ENCODE peak calls at places on chromosome 5, in eight cellular contexts. P, T, I, G, B, U, K and J are unnamed samples.

GRCh38 chr5:1547236-1547635 is 23.5 kb upstream of the LPCAT1 start:
- DNase-seq in P (no peak), T (no peak), I (no peak), G (no peak), B (no peak), U (no peak), K (no peak), J (no peak)

GRCh38 chr5:111745075-111745474 is 11.9 kb downstream of the NREP start:
- DNase-seq in P (no peak), T (no peak), I (no peak), G (no peak), B (no peak), U (no peak), K (no peak), J (no peak)

GRCh38 chr5:17340816-17341215 is 123.4 kb downstream of the BASP1 start:
- DNase-seq in P (peak), T (no peak), I (no peak), G (no peak), B (no peak), U (no peak), K (peak), J (no peak)

GRCh38 chr5:32810812-32811211 is 99.7 kb downstream of the NPR3 start:
- DNase-seq in P (no peak), T (no peak), I (no peak), G (no peak), B (no peak), U (no peak), K (peak), J (no peak)

GRCh38 chr5:137218896-137219295 is 280.2 kb downstream of the SPOCK1 start:
- DNase-seq in P (peak), T (no peak), I (no peak), G (no peak), B (no peak), U (no peak), K (no peak), J (no peak)

GRCh38 chr5:34562791-34563190 is 93.3 kb upstream of the RAI14 start:
- DNase-seq in P (no peak), T (no peak), I (no peak), G (no peak), B (no peak), U (no peak), K (no peak), J (no peak)

GRCh38 chr5:153151558-153151957 is 338.9 kb upstream of the GRIA1 start:
- DNase-seq in P (no peak), T (no peak), I (no peak), G (no peak), B (no peak), U (no peak), K (no peak), J (no peak)

GRCh38 chr5:53790026-53790425 is 229.6 kb downstream of the NDUFS4 start:
- DNase-seq in P (no peak), T (no peak), I (no peak), G (no peak), B (no peak), U (no peak), K (no peak), J (no peak)

GRCh38 chr5:168479166-168479565 is 7.1 kb upstream of the RARS1 start:
- DNase-seq in P (no peak), T (no peak), I (no peak), G (no peak), B (no peak), U (no peak), K (no peak), J (no peak)

GRCh38 chr5:90386099-90386710 is 23.4 kb downstream of the CETN3 start:
- DNase-seq in P (peak), T (no peak), I (no peak), G (no peak), B (no peak), U (peak), K (no peak), J (no peak)

GRCh38 chr5:7876867-7877266 is 7.9 kb downstream of the MTRR start:
- DNase-seq in P (peak), T (no peak), I (no peak), G (no peak), B (no peak), U (no peak), K (peak), J (no peak)

GRCh38 chr5:13354611-13355010 is 589.9 kb downstream of the DNAH5 start:
- DNase-seq in P (peak), T (no peak), I (no peak), G (no peak), B (no peak), U (peak), K (no peak), J (no peak)

GRCh38 chr5:10669983-10670382 is 91.1 kb downstream of the DAP start:
- DNase-seq in P (no peak), T (no peak), I (no peak), G (no peak), B (no peak), U (no peak), K (no peak), J (no peak)

GRCh38 chr5:127909078-127909477 is 174.5 kb upstream of the SLC12A2 start:
- DNase-seq in P (peak), T (no peak), I (no peak), G (no peak), B (no peak), U (peak), K (peak), J (no peak)

GRCh38 chr5:76402880-76403712 is at the start of gene IQGAP2:
- DNase-seq in P (peak), T (peak), I (peak), G (peak), B (peak), U (peak), K (peak), J (peak)

GRCh38 chr5:161086456-161086855 is 234.4 kb upstream of the ATP10B start:
- DNase-seq in P (peak), T (no peak), I (no peak), G (no peak), B (no peak), U (no peak), K (no peak), J (no peak)

GRCh38 chr5:102536323-102536928 is 37.6 kb upstream of the SLCO6A1 start:
- DNase-seq in P (no peak), T (no peak), I (no peak), G (no peak), B (no peak), U (peak), K (no peak), J (peak)

GRCh38 chr5:170151105-170151831 is 45.6 kb downstream of the FOXI1 start:
- DNase-seq in P (peak), T (no peak), I (no peak), G (no peak), B (no peak), U (peak), K (peak), J (no peak)

GRCh38 chr5:69042500-69042899 is 51.3 kb upstream of the SLC30A5 start:
- DNase-seq in P (no peak), T (no peak), I (no peak), G (no peak), B (no peak), U (no peak), K (no peak), J (no peak)

GRCh38 chr5:121915765-121916164 is 46.0 kb upstream of the SRFBP1 start:
- DNase-seq in P (no peak), T (no peak), I (no peak), G (no peak), B (no peak), U (no peak), K (no peak), J (no peak)

GRCh38 chr5:132830436-132831094 is at the start of gene SHROOM1:
- DNase-seq in P (peak), T (no peak), I (no peak), G (no peak), B (no peak), U (peak), K (no peak), J (no peak)

GRCh38 chr5:89213584-89213983 is 330.6 kb upstream of the MEF2C start:
- DNase-seq in P (peak), T (no peak), I (no peak), G (no peak), B (no peak), U (no peak), K (peak), J (no peak)

GRCh38 chr5:72222521-72222920 is 97.5 kb downstream of the MRPS27 start:
- DNase-seq in P (no peak), T (no peak), I (no peak), G (no peak), B (no peak), U (no peak), K (no peak), J (no peak)

GRCh38 chr5:142697846-142698245 is 12.0 kb upstream of the FGF1 start:
- DNase-seq in P (peak), T (no peak), I (no peak), G (no peak), B (no peak), U (no peak), K (peak), J (no peak)

GRCh38 chr5:62475072-62475471 is 62.5 kb downstream of the IPO11 start:
- DNase-seq in P (peak), T (no peak), I (no peak), G (no peak), B (no peak), U (no peak), K (peak), J (no peak)

GRCh38 chr5:57717555-57717954 is 234.9 kb upstream of the ACTBL2 start:
- DNase-seq in P (no peak), T (no peak), I (no peak), G (no peak), B (no peak), U (no peak), K (no peak), J (no peak)

GRCh38 chr5:111699976-111700375 is 57.0 kb downstream of the NREP start:
- DNase-seq in P (peak), T (no peak), I (no peak), G (no peak), B (no peak), U (no peak), K (no peak), J (no peak)

GRCh38 chr5:148556835-148557234 is 97.5 kb downstream of the HTR4 start:
- DNase-seq in P (no peak), T (no peak), I (no peak), G (no peak), B (no peak), U (no peak), K (no peak), J (no peak)